ENCODE peak calls at places on chromosomes 5 and 9, in seven cellular contexts. Z is HepG2, D is mammary epithelial cell, E is astrocyte, V is IMR-90, C is HCT116, S is MM.1S. L is an unnamed sample. For H4K20me1, the result is how much of the 10 kb centered on the place peaks cover.

GRCh38 chr5:113807384-113808053 is 294.0 kb downstream of the YTHDC2 start:
- DNase-seq in Z (no peak), D (no peak), E (peak), V (peak), C (no peak), S (no peak), L (no peak)

GRCh38 chr5:39235648-39236047 is 16.3 kb upstream of the FYB1 start:
- DNase-seq in Z (no peak), D (no peak), E (no peak), V (no peak), C (no peak), S (no peak), L (no peak)

GRCh38 chr9:114786251-114786650 is 19.6 kb downstream of the TNFSF15 start:
- DNase-seq in Z (no peak), D (no peak), E (no peak), V (no peak), C (no peak), S (no peak), L (no peak)

GRCh38 chr5:110839004-110839403 is 100.2 kb downstream of the SLC25A46 start:
- DNase-seq in Z (no peak), D (no peak), E (no peak), V (no peak), C (no peak), S (no peak), L (no peak)

GRCh38 chr9:35689601-35690446 is at the start of gene TPM2:
- DNase-seq in Z (no peak), D (peak), E (peak), V (peak), C (peak), S (no peak), L (no peak)

GRCh38 chr5:1545126-1545797 is 21.5 kb upstream of the LPCAT1 start:
- DNase-seq in Z (no peak), D (no peak), E (no peak), V (no peak), C (no peak), S (no peak), L (no peak)

GRCh38 chr5:154892370-154892771 is 33.9 kb downstream of the CNOT8 start:
- DNase-seq in Z (no peak), D (no peak), E (no peak), V (no peak), C (no peak), S (no peak), L (no peak)

GRCh38 chr9:115328677-115329076 is 210.7 kb upstream of the TNC start:
- DNase-seq in Z (no peak), D (no peak), E (no peak), V (no peak), C (no peak), S (no peak), L (no peak)

GRCh38 chr9:91214086-91214485 is 147.6 kb downstream of the AUH start:
- DNase-seq in Z (no peak), D (no peak), E (peak), V (peak), C (no peak), S (no peak), L (no peak)

GRCh38 chr5:80715887-80716286 is 61.1 kb upstream of the DHFR start:
- DNase-seq in Z (no peak), D (no peak), E (no peak), V (no peak), C (no peak), S (no peak), L (no peak)

DNA sequence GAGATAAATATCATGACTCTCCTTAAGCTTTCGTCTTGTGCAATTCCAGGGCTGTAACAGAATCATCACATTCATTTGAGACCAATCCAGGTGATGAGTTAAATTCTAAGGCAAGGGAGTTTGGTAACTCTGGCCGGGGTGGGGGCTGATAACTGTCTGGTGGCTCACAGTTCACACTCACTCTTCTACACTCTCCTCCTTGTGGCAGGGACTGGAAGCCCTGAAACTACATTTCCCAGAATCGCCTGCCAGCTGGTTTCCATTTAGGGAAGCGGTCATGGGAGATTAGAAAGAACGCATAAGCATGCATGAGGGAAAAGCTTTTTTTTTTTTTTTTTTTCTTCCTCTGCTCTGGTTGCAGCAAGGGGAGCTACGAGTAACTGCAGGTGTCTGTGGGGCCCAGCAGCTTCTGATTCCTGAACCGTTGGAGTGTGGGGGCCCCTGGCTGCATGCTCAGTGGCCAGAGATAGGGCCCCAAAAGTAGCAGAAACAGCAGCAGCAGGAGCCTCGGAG is 154.8 kb upstream of the TBC1D2 start:
- DNase-seq in Z (peak), D (no peak), E (peak), V (peak), C (no peak), S (no peak), L (no peak)
- TF ChIP-seq CTCF in Z (no peak), D (no peak), E (peak), V (peak), C (peak), S (no peak), L (no peak)

GRCh38 chr5:178209334-178210072 is 5.2 kb downstream of the HNRNPAB start:
- DNase-seq in Z (no peak), D (no peak), E (no peak), V (no peak), C (no peak), S (no peak), L (no peak)

GRCh38 chr5:178207917-178208280 is 3.6 kb downstream of the HNRNPAB start:
- DNase-seq in Z (no peak), D (no peak), E (no peak), V (no peak), C (no peak), S (no peak), L (no peak)

GRCh38 chr5:178207183-178207916 is 3.0 kb downstream of the HNRNPAB start:
- DNase-seq in Z (peak), D (peak), E (peak), V (peak), C (no peak), S (no peak), L (no peak)

GRCh38 chr5:178210073-178210526 is 5.8 kb downstream of the HNRNPAB start:
- DNase-seq in Z (no peak), D (no peak), E (no peak), V (no peak), C (no peak), S (no peak), L (no peak)

GRCh38 chr5:178208540-178209227 is 4.4 kb downstream of the HNRNPAB start:
- DNase-seq in Z (no peak), D (no peak), E (no peak), V (no peak), C (no peak), S (no peak), L (no peak)
- H4K20me1 ChIP-seq in Z (under half), D (under half), E (half or more), V (half or more), C (half or more), S (half or more), L (half or more)

DNA sequence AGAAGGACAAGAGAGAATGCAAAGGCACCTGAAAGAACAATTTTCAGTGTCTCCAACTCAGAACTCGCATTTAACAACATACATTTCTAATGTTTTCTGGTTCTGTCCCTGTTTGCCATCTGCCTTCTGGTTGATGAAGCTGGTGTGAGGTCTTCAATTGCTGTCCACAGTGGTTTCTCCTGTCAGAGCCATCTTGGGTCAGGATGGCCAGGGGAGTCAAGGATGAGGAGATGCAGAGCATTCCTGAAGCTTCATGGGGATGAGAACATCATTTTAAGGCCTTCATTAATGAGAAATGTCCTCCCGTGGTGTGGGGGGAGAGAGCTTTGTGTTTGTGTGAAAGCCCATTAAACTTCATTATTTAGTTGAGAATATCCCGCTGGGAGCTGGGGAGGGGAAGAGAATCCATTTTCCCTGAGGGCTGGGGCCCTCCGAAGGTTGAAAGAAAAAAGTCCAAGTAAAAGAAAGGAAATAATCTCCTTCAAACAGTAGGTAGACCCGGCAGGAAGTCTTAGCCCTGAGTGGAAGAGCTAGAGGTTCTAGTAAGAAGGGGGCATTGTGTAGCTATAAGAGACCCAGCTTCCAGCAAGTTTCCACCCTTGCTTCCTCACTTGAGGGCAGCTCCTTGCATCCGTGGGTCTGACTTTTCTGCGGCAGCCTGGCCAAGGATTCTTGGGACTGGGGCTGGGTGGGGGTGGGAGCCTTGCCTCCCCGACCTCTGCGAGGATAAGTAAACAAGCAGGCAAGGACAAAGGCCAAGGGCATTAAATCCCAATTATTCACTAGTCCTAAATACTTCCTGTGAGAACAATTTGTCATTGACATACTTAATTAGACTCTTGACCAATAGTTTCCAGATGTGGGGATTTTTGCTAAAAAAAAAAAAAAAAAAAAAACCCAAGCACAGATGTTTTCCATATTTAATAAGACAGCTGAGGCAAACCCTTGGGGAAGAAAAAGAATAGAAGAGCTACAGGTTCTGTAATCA is 119.2 kb downstream of the MSX2 start:
- DNase-seq in Z (no peak), D (no peak), E (peak), V (no peak), C (no peak), S (no peak), L (no peak)
- H3K4me3 ChIP-seq in Z (no peak), D (no peak), E (no peak), V (no peak), C (no peak), S (no peak), L (no peak)

GRCh38 chr5:150989695-150990094 is 30.7 kb upstream of the GPX3 start:
- DNase-seq in Z (no peak), D (no peak), E (no peak), V (no peak), C (no peak), S (no peak), L (no peak)
- TF ChIP-seq CTCF in Z (peak), D (peak), E (no peak), V (peak), C (peak), S (peak), L (peak)

GRCh38 chr9:121197135-121197534 is 4.5 kb downstream of the RAB14 start:
- DNase-seq in Z (no peak), D (no peak), E (no peak), V (no peak), C (no peak), S (no peak), L (no peak)
- H4K20me1 ChIP-seq in Z (half or more), D (under half), E (half or more), V (half or more), C (half or more), S (half or more), L (half or more)

GRCh38 chr9:70924380-70924779 is 197.0 kb downstream of the TRPM3 start:
- DNase-seq in Z (no peak), D (peak), E (peak), V (peak), C (no peak), S (no peak), L (no peak)
- H3K4me3 ChIP-seq in Z (no peak), D (no peak), E (peak), V (no peak), C (no peak), S (no peak), L (no peak)

GRCh38 chr5:36602711-36603321 is 3.6 kb upstream of the SLC1A3 start:
- DNase-seq in Z (no peak), D (no peak), E (no peak), V (no peak), C (peak), S (no peak), L (no peak)
- TF ChIP-seq CTCF in Z (no peak), D (no peak), E (no peak), V (no peak), C (peak), S (peak), L (no peak)

DNA sequence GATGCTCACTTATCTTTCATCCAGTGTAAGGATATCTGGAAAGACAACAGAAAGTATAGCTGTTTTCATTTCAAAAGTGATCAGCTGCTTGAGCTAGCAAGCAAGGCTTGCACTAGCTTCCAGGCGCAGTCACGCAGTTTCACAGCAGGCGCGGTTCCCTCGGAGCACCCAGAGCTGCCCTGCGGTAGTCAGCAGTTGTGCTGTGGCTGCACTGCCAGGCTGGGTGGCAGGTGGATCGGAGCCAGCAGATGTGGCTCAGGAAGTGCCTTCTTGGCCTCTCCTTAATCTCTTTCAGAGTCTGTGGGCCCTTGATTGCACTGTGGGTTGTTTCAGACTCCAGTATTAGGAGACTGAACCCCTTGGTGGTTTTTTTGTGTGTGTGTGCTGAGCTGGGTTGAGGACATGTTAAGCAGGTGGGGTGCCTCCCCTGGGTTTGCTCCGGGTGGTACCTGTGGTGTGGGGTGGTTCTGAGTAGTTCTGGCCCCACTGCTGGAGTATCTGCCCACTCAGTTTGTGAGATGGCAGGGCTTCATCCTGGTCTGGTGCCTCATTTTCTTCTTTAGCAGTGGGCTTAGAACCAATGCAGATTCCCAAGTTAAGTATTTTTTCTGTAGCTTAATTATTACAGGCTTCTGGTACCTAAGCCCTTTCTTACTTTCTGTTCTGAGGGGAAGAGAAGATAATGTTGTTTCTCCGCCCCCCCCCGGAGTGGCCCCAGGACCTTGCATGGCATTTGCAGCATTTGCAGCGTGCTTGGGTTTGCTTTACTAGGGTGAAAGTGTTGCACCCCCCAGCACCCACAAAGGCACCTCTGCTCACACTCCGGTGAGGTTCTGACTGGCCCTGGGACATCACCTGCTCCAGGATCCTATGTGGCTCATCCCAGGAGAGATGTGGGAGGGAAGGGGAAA is 16.4 kb downstream of the TENT4A start:
- DNase-seq in Z (no peak), D (no peak), E (no peak), V (no peak), C (no peak), S (peak), L (no peak)
- H4K20me1 ChIP-seq in Z (under half), D (under half), E (half or more), V (half or more), C (under half), S (under half), L (half or more)